ENCODE peak calls at places on chromosome 6, in eight cellular contexts. One of them, this sample, is unnamed.

GRCh38 chr6:499617-500016 is 108.1 kb downstream of the IRF4 start:
- DNase-seq in activated CD4-positive, alpha-beta T cell treated with anti-CD3 and anti-CD28 coated beads, Interleukin-2, amount 50 U/mL, for 48 hours: peak; percentile 47
- DNase-seq in astrocyte of the spinal cord: no peak
- DNase-seq in CD4-positive, alpha-beta T cell: no peak
- DNase-seq in EL: no peak
- DNase-seq in RCC 7860: no peak
- DNase-seq in activated CD8-positive, alpha-beta memory T cell treated with anti-CD3 and anti-CD28 coated beads, Interleukin-2, amount 50 U/mL, for 4 hours: no peak
- DNase-seq in AG04449: no peak
- DNase-seq in this sample: peak; percentile 51

GRCh38 chr6:10071631-10072220 is 343.1 kb downstream of the TFAP2A start:
- DNase-seq in activated CD8-positive, alpha-beta memory T cell treated with anti-CD3 and anti-CD28 coated beads, Interleukin-2, amount 50 U/mL, for 4 hours: no peak
- DNase-seq in activated CD4-positive, alpha-beta T cell treated with anti-CD3 and anti-CD28 coated beads, Interleukin-2, amount 50 U/mL, for 48 hours: no peak
- DNase-seq in AG04449: no peak
- DNase-seq in EL: no peak
- DNase-seq in astrocyte of the spinal cord: no peak
- DNase-seq in RCC 7860: no peak
- DNase-seq in CD4-positive, alpha-beta T cell: no peak
- DNase-seq in this sample: no peak

GRCh38 chr6:44999066-44999465 is 329.1 kb upstream of the RUNX2 start:
- DNase-seq in RCC 7860: no peak
- DNase-seq in activated CD8-positive, alpha-beta memory T cell treated with anti-CD3 and anti-CD28 coated beads, Interleukin-2, amount 50 U/mL, for 4 hours: no peak
- DNase-seq in CD4-positive, alpha-beta T cell: no peak
- DNase-seq in activated CD4-positive, alpha-beta T cell treated with anti-CD3 and anti-CD28 coated beads, Interleukin-2, amount 50 U/mL, for 48 hours: no peak
- DNase-seq in EL: no peak
- DNase-seq in AG04449: no peak
- DNase-seq in astrocyte of the spinal cord: no peak
- DNase-seq in this sample: no peak

GRCh38 chr6:67880939-67881705 is 754.0 kb upstream of the ADGRB3 start:
- DNase-seq in CD4-positive, alpha-beta T cell: no peak
- DNase-seq in astrocyte of the spinal cord: peak; percentile 50
- DNase-seq in RCC 7860: peak; percentile 80
- DNase-seq in AG04449: no peak
- DNase-seq in activated CD4-positive, alpha-beta T cell treated with anti-CD3 and anti-CD28 coated beads, Interleukin-2, amount 50 U/mL, for 48 hours: no peak
- DNase-seq in activated CD8-positive, alpha-beta memory T cell treated with anti-CD3 and anti-CD28 coated beads, Interleukin-2, amount 50 U/mL, for 4 hours: no peak
- DNase-seq in EL: no peak
- DNase-seq in this sample: no peak

GRCh38 chr6:168060521-168060931 is 18.5 kb downstream of the FRMD1 start:
- DNase-seq in CD4-positive, alpha-beta T cell: no peak
- DNase-seq in activated CD4-positive, alpha-beta T cell treated with anti-CD3 and anti-CD28 coated beads, Interleukin-2, amount 50 U/mL, for 48 hours: no peak
- DNase-seq in AG04449: no peak
- DNase-seq in astrocyte of the spinal cord: peak; percentile 37
- DNase-seq in activated CD8-positive, alpha-beta memory T cell treated with anti-CD3 and anti-CD28 coated beads, Interleukin-2, amount 50 U/mL, for 4 hours: no peak
- DNase-seq in RCC 7860: no peak
- DNase-seq in EL: peak; percentile 60
- DNase-seq in this sample: no peak

GRCh38 chr6:105452924-105453756 is 50.3 kb upstream of the PREP start:
- DNase-seq in astrocyte of the spinal cord: no peak
- DNase-seq in AG04449: no peak
- DNase-seq in RCC 7860: no peak
- DNase-seq in EL: no peak
- DNase-seq in activated CD8-positive, alpha-beta memory T cell treated with anti-CD3 and anti-CD28 coated beads, Interleukin-2, amount 50 U/mL, for 4 hours: peak; percentile 67
- DNase-seq in activated CD4-positive, alpha-beta T cell treated with anti-CD3 and anti-CD28 coated beads, Interleukin-2, amount 50 U/mL, for 48 hours: peak; percentile 24
- DNase-seq in CD4-positive, alpha-beta T cell: no peak
- DNase-seq in this sample: peak; percentile 32

GRCh38 chr6:160431231-160431630 is 83.1 kb downstream of the SLC22A3 start:
- DNase-seq in RCC 7860: no peak
- DNase-seq in activated CD4-positive, alpha-beta T cell treated with anti-CD3 and anti-CD28 coated beads, Interleukin-2, amount 50 U/mL, for 48 hours: no peak
- DNase-seq in EL: peak; percentile 56
- DNase-seq in activated CD8-positive, alpha-beta memory T cell treated with anti-CD3 and anti-CD28 coated beads, Interleukin-2, amount 50 U/mL, for 4 hours: no peak
- DNase-seq in AG04449: peak; percentile 4
- DNase-seq in CD4-positive, alpha-beta T cell: no peak
- DNase-seq in astrocyte of the spinal cord: peak; percentile 89
- DNase-seq in this sample: no peak

GRCh38 chr6:166313255-166314070 is 5.3 kb upstream of the PRR18 start:
- DNase-seq in activated CD4-positive, alpha-beta T cell treated with anti-CD3 and anti-CD28 coated beads, Interleukin-2, amount 50 U/mL, for 48 hours: peak; percentile 62
- DNase-seq in astrocyte of the spinal cord: peak; percentile 46
- DNase-seq in AG04449: no peak
- DNase-seq in activated CD8-positive, alpha-beta memory T cell treated with anti-CD3 and anti-CD28 coated beads, Interleukin-2, amount 50 U/mL, for 4 hours: peak; percentile 67
- DNase-seq in EL: peak; percentile 50
- DNase-seq in CD4-positive, alpha-beta T cell: peak; percentile 43
- DNase-seq in RCC 7860: no peak
- DNase-seq in this sample: peak; percentile 32

GRCh38 chr6:53119772-53120409 is 28.8 kb downstream of the GCM1 start:
- DNase-seq in CD4-positive, alpha-beta T cell: no peak
- DNase-seq in astrocyte of the spinal cord: peak; percentile 42
- DNase-seq in RCC 7860: no peak
- DNase-seq in AG04449: no peak
- DNase-seq in activated CD4-positive, alpha-beta T cell treated with anti-CD3 and anti-CD28 coated beads, Interleukin-2, amount 50 U/mL, for 48 hours: no peak
- DNase-seq in EL: peak; percentile 71
- DNase-seq in activated CD8-positive, alpha-beta memory T cell treated with anti-CD3 and anti-CD28 coated beads, Interleukin-2, amount 50 U/mL, for 4 hours: no peak
- DNase-seq in this sample: no peak

GRCh38 chr6:30061766-30062458 is 847 bp downstream of the POLR1H start:
- DNase-seq in EL: peak; percentile 44
- DNase-seq in astrocyte of the spinal cord: peak; percentile 29
- DNase-seq in RCC 7860: no peak
- DNase-seq in activated CD8-positive, alpha-beta memory T cell treated with anti-CD3 and anti-CD28 coated beads, Interleukin-2, amount 50 U/mL, for 4 hours: no peak
- DNase-seq in activated CD4-positive, alpha-beta T cell treated with anti-CD3 and anti-CD28 coated beads, Interleukin-2, amount 50 U/mL, for 48 hours: no peak
- DNase-seq in CD4-positive, alpha-beta T cell: no peak
- DNase-seq in AG04449: no peak
- DNase-seq in this sample: peak; percentile 47

GRCh38 chr6:131764350-131764749 is 43.5 kb upstream of the ENPP1 start:
- DNase-seq in EL: no peak
- DNase-seq in AG04449: no peak
- DNase-seq in astrocyte of the spinal cord: no peak
- DNase-seq in activated CD8-positive, alpha-beta memory T cell treated with anti-CD3 and anti-CD28 coated beads, Interleukin-2, amount 50 U/mL, for 4 hours: no peak
- DNase-seq in CD4-positive, alpha-beta T cell: no peak
- DNase-seq in RCC 7860: no peak
- DNase-seq in activated CD4-positive, alpha-beta T cell treated with anti-CD3 and anti-CD28 coated beads, Interleukin-2, amount 50 U/mL, for 48 hours: no peak
- DNase-seq in this sample: no peak

GRCh38 chr6:170147056-170147787 is 143.7 kb downstream of the DLL1 start:
- DNase-seq in RCC 7860: no peak
- DNase-seq in EL: no peak
- DNase-seq in AG04449: no peak
- DNase-seq in astrocyte of the spinal cord: no peak
- DNase-seq in activated CD8-positive, alpha-beta memory T cell treated with anti-CD3 and anti-CD28 coated beads, Interleukin-2, amount 50 U/mL, for 4 hours: peak; percentile 15
- DNase-seq in activated CD4-positive, alpha-beta T cell treated with anti-CD3 and anti-CD28 coated beads, Interleukin-2, amount 50 U/mL, for 48 hours: no peak
- DNase-seq in CD4-positive, alpha-beta T cell: no peak
- DNase-seq in this sample: no peak

GRCh38 chr6:109002100-109002697 is 92.4 kb downstream of the SESN1 start:
- DNase-seq in CD4-positive, alpha-beta T cell: no peak
- DNase-seq in activated CD8-positive, alpha-beta memory T cell treated with anti-CD3 and anti-CD28 coated beads, Interleukin-2, amount 50 U/mL, for 4 hours: no peak
- DNase-seq in AG04449: no peak
- DNase-seq in RCC 7860: no peak
- DNase-seq in EL: peak; percentile 14
- DNase-seq in astrocyte of the spinal cord: no peak
- DNase-seq in activated CD4-positive, alpha-beta T cell treated with anti-CD3 and anti-CD28 coated beads, Interleukin-2, amount 50 U/mL, for 48 hours: no peak
- DNase-seq in this sample: no peak